ENCODE peak calls at places on chromosomes 13 and 19, in ten cellular contexts. One of them, this sample, is unnamed.

GRCh38 chr13:109610517-109610916 is 175.9 kb downstream of the IRS2 start:
- DNase-seq in right lobe of liver: peak
- DNase-seq in psoas muscle: no peak
- DNase-seq in HL-60: no peak
- DNase-seq in tibial nerve: no peak
- DNase-seq in GM06990: no peak
- DNase-seq in ascending aorta: no peak
- DNase-seq in fibroblast of lung: peak
- DNase-seq in coronary artery: no peak
- DNase-seq in colonic mucosa: peak
- DNase-seq in this sample: peak

GRCh38 chr19:13207237-13208130 is 57.3 kb downstream of the IER2 start:
- DNase-seq in ascending aorta: no peak
- DNase-seq in coronary artery: no peak
- DNase-seq in HL-60: peak
- DNase-seq in colonic mucosa: no peak
- DNase-seq in GM06990: peak
- DNase-seq in fibroblast of lung: no peak
- DNase-seq in right lobe of liver: no peak
- DNase-seq in tibial nerve: no peak
- DNase-seq in psoas muscle: peak
- DNase-seq in this sample: peak

GRCh38 chr13:72221276-72221962 is 354.4 kb upstream of the DACH1 start:
- DNase-seq in fibroblast of lung: no peak
- DNase-seq in ascending aorta: no peak
- DNase-seq in tibial nerve: no peak
- DNase-seq in GM06990: no peak
- DNase-seq in psoas muscle: peak
- DNase-seq in colonic mucosa: peak
- DNase-seq in coronary artery: no peak
- DNase-seq in right lobe of liver: peak
- DNase-seq in HL-60: peak
- DNase-seq in this sample: peak

GRCh38 chr19:17794731-17795494 is at the start of gene B3GNT3:
- DNase-seq in HL-60: peak
- DNase-seq in ascending aorta: no peak
- DNase-seq in GM06990: no peak
- DNase-seq in psoas muscle: peak
- DNase-seq in colonic mucosa: peak
- DNase-seq in right lobe of liver: no peak
- DNase-seq in fibroblast of lung: no peak
- DNase-seq in coronary artery: no peak
- DNase-seq in tibial nerve: no peak
- DNase-seq in this sample: peak

GRCh38 chr13:77267362-77267761 is 59.5 kb downstream of the MYCBP2 start:
- DNase-seq in tibial nerve: no peak
- DNase-seq in fibroblast of lung: peak
- DNase-seq in ascending aorta: no peak
- DNase-seq in GM06990: no peak
- DNase-seq in HL-60: no peak
- DNase-seq in colonic mucosa: no peak
- DNase-seq in right lobe of liver: no peak
- DNase-seq in coronary artery: no peak
- DNase-seq in psoas muscle: no peak
- DNase-seq in this sample: peak

GRCh38 chr19:17205237-17206140 is 9.7 kb upstream of the USE1 start:
- DNase-seq in coronary artery: no peak
- DNase-seq in colonic mucosa: peak
- DNase-seq in ascending aorta: no peak
- DNase-seq in HL-60: no peak
- DNase-seq in tibial nerve: peak
- DNase-seq in GM06990: no peak
- DNase-seq in fibroblast of lung: peak
- DNase-seq in psoas muscle: no peak
- DNase-seq in right lobe of liver: peak
- DNase-seq in this sample: peak

GRCh38 chr13:49093376-49093775 is 117.7 kb downstream of the FNDC3A start:
- DNase-seq in right lobe of liver: no peak
- DNase-seq in coronary artery: no peak
- DNase-seq in ascending aorta: no peak
- DNase-seq in psoas muscle: no peak
- DNase-seq in tibial nerve: no peak
- DNase-seq in HL-60: no peak
- DNase-seq in fibroblast of lung: no peak
- DNase-seq in GM06990: no peak
- DNase-seq in colonic mucosa: no peak
- DNase-seq in this sample: no peak

GRCh38 chr19:29421186-29421525 is 104.6 kb upstream of the VSTM2B start:
- DNase-seq in GM06990: no peak
- DNase-seq in coronary artery: no peak
- DNase-seq in colonic mucosa: no peak
- DNase-seq in tibial nerve: no peak
- DNase-seq in fibroblast of lung: no peak
- DNase-seq in ascending aorta: no peak
- DNase-seq in HL-60: no peak
- DNase-seq in psoas muscle: no peak
- DNase-seq in right lobe of liver: no peak
- DNase-seq in this sample: no peak

GRCh38 chr19:34235425-34235940 is 18.9 kb upstream of the GARRE1 start:
- DNase-seq in coronary artery: no peak
- DNase-seq in fibroblast of lung: no peak
- DNase-seq in GM06990: no peak
- DNase-seq in colonic mucosa: no peak
- DNase-seq in right lobe of liver: no peak
- DNase-seq in tibial nerve: no peak
- DNase-seq in psoas muscle: no peak
- DNase-seq in ascending aorta: no peak
- DNase-seq in HL-60: no peak
- DNase-seq in this sample: no peak

GRCh38 chr13:91955546-91956355 is 557.3 kb downstream of the GPC5 start:
- DNase-seq in HL-60: no peak
- DNase-seq in fibroblast of lung: no peak
- DNase-seq in GM06990: no peak
- DNase-seq in ascending aorta: no peak
- DNase-seq in right lobe of liver: no peak
- DNase-seq in colonic mucosa: no peak
- DNase-seq in coronary artery: no peak
- DNase-seq in tibial nerve: no peak
- DNase-seq in psoas muscle: no peak
- DNase-seq in this sample: no peak

GRCh38 chr19:14555918-14556661 is 15.8 kb downstream of the NDUFB7 start:
- DNase-seq in right lobe of liver: no peak
- DNase-seq in fibroblast of lung: no peak
- DNase-seq in ascending aorta: no peak
- DNase-seq in colonic mucosa: no peak
- DNase-seq in GM06990: no peak
- DNase-seq in tibial nerve: no peak
- DNase-seq in coronary artery: no peak
- DNase-seq in psoas muscle: no peak
- DNase-seq in HL-60: no peak
- DNase-seq in this sample: no peak

GRCh38 chr13:82627183-82627582 is 1255.1 kb downstream of the SLITRK1 start:
- DNase-seq in colonic mucosa: no peak
- DNase-seq in psoas muscle: no peak
- DNase-seq in right lobe of liver: no peak
- DNase-seq in coronary artery: no peak
- DNase-seq in ascending aorta: no peak
- DNase-seq in tibial nerve: no peak
- DNase-seq in fibroblast of lung: peak
- DNase-seq in HL-60: no peak
- DNase-seq in GM06990: no peak
- DNase-seq in this sample: no peak

GRCh38 chr13:33863390-33863789 is 45.4 kb downstream of the RFC3 start:
- DNase-seq in fibroblast of lung: no peak
- DNase-seq in HL-60: no peak
- DNase-seq in colonic mucosa: no peak
- DNase-seq in tibial nerve: no peak
- DNase-seq in coronary artery: no peak
- DNase-seq in GM06990: no peak
- DNase-seq in psoas muscle: no peak
- DNase-seq in right lobe of liver: no peak
- DNase-seq in ascending aorta: no peak
- DNase-seq in this sample: no peak

GRCh38 chr13:95601906-95602305 is 42.6 kb downstream of the DZIP1 start:
- DNase-seq in psoas muscle: no peak
- DNase-seq in tibial nerve: no peak
- DNase-seq in fibroblast of lung: no peak
- DNase-seq in colonic mucosa: no peak
- DNase-seq in GM06990: no peak
- DNase-seq in HL-60: no peak
- DNase-seq in ascending aorta: no peak
- DNase-seq in right lobe of liver: no peak
- DNase-seq in coronary artery: no peak
- DNase-seq in this sample: no peak

GRCh38 chr13:25581351-25581750 is 209.6 kb downstream of the ATP8A2 start:
- DNase-seq in tibial nerve: no peak
- DNase-seq in psoas muscle: no peak
- DNase-seq in fibroblast of lung: no peak
- DNase-seq in colonic mucosa: no peak
- DNase-seq in HL-60: no peak
- DNase-seq in coronary artery: no peak
- DNase-seq in right lobe of liver: no peak
- DNase-seq in GM06990: no peak
- DNase-seq in ascending aorta: no peak
- DNase-seq in this sample: no peak

GRCh38 chr19:33303791-33304759 is 1.7 kb upstream of the CEBPA start:
- DNase-seq in psoas muscle: no peak
- DNase-seq in tibial nerve: no peak
- DNase-seq in fibroblast of lung: peak
- DNase-seq in right lobe of liver: no peak
- DNase-seq in GM06990: no peak
- DNase-seq in ascending aorta: no peak
- DNase-seq in HL-60: no peak
- DNase-seq in coronary artery: peak
- DNase-seq in colonic mucosa: no peak
- DNase-seq in this sample: peak

GRCh38 chr19:50972795-50973376 is 3.5 kb upstream of the KLK6 start:
- DNase-seq in psoas muscle: no peak
- DNase-seq in right lobe of liver: no peak
- DNase-seq in tibial nerve: no peak
- DNase-seq in colonic mucosa: no peak
- DNase-seq in ascending aorta: no peak
- DNase-seq in coronary artery: no peak
- DNase-seq in HL-60: no peak
- DNase-seq in GM06990: no peak
- DNase-seq in fibroblast of lung: no peak
- DNase-seq in this sample: no peak

DNA sequence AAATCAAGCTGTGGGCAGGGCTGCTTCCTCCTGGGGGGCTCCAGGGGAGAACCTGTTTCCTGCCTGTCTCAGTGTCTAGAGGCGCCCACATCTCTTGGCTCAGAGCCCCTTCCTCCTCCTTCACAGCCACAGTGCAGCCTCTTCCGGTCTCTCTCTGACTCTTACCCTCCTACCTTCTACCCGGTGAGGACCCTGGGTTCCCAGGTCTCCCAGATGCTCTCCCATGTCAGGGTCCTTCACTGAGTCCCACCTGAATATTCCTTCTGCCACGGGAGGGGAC is 153.1 kb downstream of the KDM4B start:
- DNase-seq in psoas muscle: no peak
- DNase-seq in fibroblast of lung: no peak
- DNase-seq in HL-60: no peak
- DNase-seq in colonic mucosa: no peak
- DNase-seq in right lobe of liver: no peak
- DNase-seq in tibial nerve: no peak
- DNase-seq in coronary artery: no peak
- DNase-seq in GM06990: no peak
- DNase-seq in ascending aorta: no peak
- DNase-seq in this sample: no peak
- H3K4me3 ChIP-seq in psoas muscle: no peak
- H3K4me3 ChIP-seq in fibroblast of lung: no peak
- H3K4me3 ChIP-seq in HL-60: no peak
- H3K4me3 ChIP-seq in colonic mucosa: no peak
- H3K4me3 ChIP-seq in right lobe of liver: no peak
- H3K4me3 ChIP-seq in tibial nerve: no peak
- H3K4me3 ChIP-seq in coronary artery: no peak
- H3K4me3 ChIP-seq in GM06990: no peak
- H3K4me3 ChIP-seq in ascending aorta: no peak
- H3K4me3 ChIP-seq in this sample: no peak

DNA sequence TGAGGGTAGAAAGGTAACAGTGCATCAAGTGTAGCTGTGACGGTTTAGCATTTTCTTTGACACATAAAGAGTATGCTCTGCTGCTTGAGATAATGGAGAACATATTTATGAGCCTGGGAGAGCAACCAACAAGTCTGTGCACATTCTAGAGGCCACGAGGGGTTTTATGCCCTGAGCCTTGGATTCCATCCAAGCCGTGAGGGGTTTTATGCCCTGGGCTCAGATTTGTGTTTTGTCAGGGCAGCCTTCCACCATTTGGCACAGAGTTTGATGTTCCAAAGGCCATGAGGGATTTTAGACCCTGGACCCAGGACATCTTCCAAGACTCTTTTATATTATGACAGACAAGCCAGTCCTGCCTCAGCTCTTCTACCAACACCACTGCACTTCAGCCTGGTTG is 106.4 kb downstream of the ZNF486 start:
- DNase-seq in psoas muscle: no peak
- DNase-seq in right lobe of liver: no peak
- DNase-seq in HL-60: no peak
- DNase-seq in tibial nerve: no peak
- DNase-seq in fibroblast of lung: no peak
- DNase-seq in ascending aorta: no peak
- DNase-seq in colonic mucosa: no peak
- DNase-seq in coronary artery: no peak
- DNase-seq in GM06990: no peak
- DNase-seq in this sample: no peak
- H3K4me3 ChIP-seq in psoas muscle: no peak
- H3K4me3 ChIP-seq in right lobe of liver: no peak
- H3K4me3 ChIP-seq in HL-60: no peak
- H3K4me3 ChIP-seq in tibial nerve: no peak
- H3K4me3 ChIP-seq in fibroblast of lung: no peak
- H3K4me3 ChIP-seq in ascending aorta: no peak
- H3K4me3 ChIP-seq in colonic mucosa: no peak
- H3K4me3 ChIP-seq in coronary artery: no peak
- H3K4me3 ChIP-seq in GM06990: no peak
- H3K4me3 ChIP-seq in this sample: no peak

DNA sequence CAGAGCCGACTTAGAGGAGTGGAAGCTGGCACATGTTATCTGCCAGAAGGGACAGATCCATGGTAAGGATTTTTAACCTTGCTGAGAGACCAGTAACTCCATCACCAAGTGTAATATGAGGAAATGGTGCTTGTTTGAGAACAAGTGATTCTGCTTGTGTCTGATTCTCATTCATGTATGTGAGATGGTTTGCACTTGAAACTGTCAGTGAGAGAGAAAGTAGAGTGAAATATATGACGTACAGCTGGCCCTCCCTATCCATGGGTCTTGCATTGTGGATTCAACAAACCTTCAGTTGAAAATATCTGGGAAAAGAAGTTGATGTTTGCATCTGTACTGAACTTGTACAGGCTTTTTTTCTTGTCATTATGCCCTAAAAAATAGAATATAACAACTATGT is 2.0 kb upstream of the ZNF461 start:
- DNase-seq in HL-60: no peak
- DNase-seq in ascending aorta: no peak
- DNase-seq in tibial nerve: no peak
- DNase-seq in GM06990: no peak
- DNase-seq in coronary artery: no peak
- DNase-seq in right lobe of liver: no peak
- DNase-seq in psoas muscle: no peak
- DNase-seq in fibroblast of lung: no peak
- DNase-seq in colonic mucosa: no peak
- DNase-seq in this sample: no peak
- H3K4me3 ChIP-seq in HL-60: no peak
- H3K4me3 ChIP-seq in ascending aorta: no peak
- H3K4me3 ChIP-seq in tibial nerve: no peak
- H3K4me3 ChIP-seq in GM06990: no peak
- H3K4me3 ChIP-seq in coronary artery: peak
- H3K4me3 ChIP-seq in right lobe of liver: no peak
- H3K4me3 ChIP-seq in psoas muscle: no peak
- H3K4me3 ChIP-seq in fibroblast of lung: no peak
- H3K4me3 ChIP-seq in colonic mucosa: no peak
- H3K4me3 ChIP-seq in this sample: no peak

GRCh38 chr19:35746556-35746955 is 1.1 kb downstream of the PSENEN start:
- DNase-seq in fibroblast of lung: no peak
- DNase-seq in colonic mucosa: no peak
- DNase-seq in right lobe of liver: no peak
- DNase-seq in ascending aorta: no peak
- DNase-seq in GM06990: no peak
- DNase-seq in coronary artery: no peak
- DNase-seq in HL-60: peak
- DNase-seq in tibial nerve: no peak
- DNase-seq in psoas muscle: no peak
- DNase-seq in this sample: no peak
- H3K4me3 ChIP-seq in fibroblast of lung: no peak
- H3K4me3 ChIP-seq in colonic mucosa: peak
- H3K4me3 ChIP-seq in right lobe of liver: no peak
- H3K4me3 ChIP-seq in ascending aorta: peak
- H3K4me3 ChIP-seq in GM06990: peak
- H3K4me3 ChIP-seq in coronary artery: peak
- H3K4me3 ChIP-seq in HL-60: peak
- H3K4me3 ChIP-seq in tibial nerve: no peak
- H3K4me3 ChIP-seq in psoas muscle: peak
- H3K4me3 ChIP-seq in this sample: peak

This sample was measured in cardiac fibroblast.